ENCODE peak calls at places on chromosomes 3 and 15, in nine cellular contexts. O is Peyer's patch, Z is upper lobe of right lung, K is foreskin fibroblast, S is choroid plexus epithelial cell, R is body of pancreas, H is transverse colon, P is fibroblast of the aortic adventitia, B is adrenal gland. Y is an unnamed sample.

GRCh38 chr3:135007622-135008021 is 212.6 kb downstream of the EPHB1 start:
- DNase-seq in O (no peak), Z (no peak), K (no peak), S (peak), R (no peak), H (no peak), P (no peak), B (no peak), Y (no peak)

GRCh38 chr3:18440053-18440768 is 15.1 kb upstream of the SATB1 start:
- DNase-seq in O (no peak), Z (no peak), K (peak), S (no peak), R (no peak), H (no peak), P (no peak), B (no peak), Y (no peak)

GRCh38 chr3:63595221-63595620 is 57.3 kb upstream of the SNTN start:
- DNase-seq in O (no peak), Z (no peak), K (no peak), S (no peak), R (no peak), H (no peak), P (no peak), B (no peak), Y (no peak)

GRCh38 chr15:39629376-39629775 is 48.5 kb downstream of the THBS1 start:
- DNase-seq in O (peak), Z (no peak), K (no peak), S (peak), R (no peak), H (peak), P (no peak), B (no peak), Y (no peak)

GRCh38 chr3:30659270-30660127 is 53.1 kb downstream of the TGFBR2 start:
- DNase-seq in O (no peak), Z (no peak), K (peak), S (peak), R (no peak), H (no peak), P (peak), B (no peak), Y (peak)

GRCh38 chr15:98611031-98611430 is 37.3 kb upstream of the IGF1R start:
- DNase-seq in O (peak), Z (no peak), K (no peak), S (no peak), R (no peak), H (no peak), P (no peak), B (no peak), Y (no peak)

GRCh38 chr3:51382947-51383578 is 2.0 kb upstream of the MANF start:
- DNase-seq in O (peak), Z (no peak), K (no peak), S (no peak), R (no peak), H (no peak), P (no peak), B (no peak), Y (no peak)

GRCh38 chr15:67822537-67823370 is 2.6 kb upstream of the SKOR1 start:
- DNase-seq in O (no peak), Z (no peak), K (no peak), S (no peak), R (no peak), H (no peak), P (no peak), B (no peak), Y (no peak)

GRCh38 chr3:17643691-17644090 is 98.7 kb downstream of the TBC1D5 start:
- DNase-seq in O (no peak), Z (no peak), K (peak), S (peak), R (no peak), H (no peak), P (peak), B (no peak), Y (peak)

GRCh38 chr15:63054985-63055384 is 12.4 kb downstream of the TPM1 start:
- DNase-seq in O (no peak), Z (no peak), K (peak), S (no peak), R (no peak), H (no peak), P (no peak), B (no peak), Y (no peak)

GRCh38 chr3:131178710-131179375 is 152.2 kb downstream of the NEK11 start:
- DNase-seq in O (no peak), Z (no peak), K (no peak), S (no peak), R (no peak), H (no peak), P (no peak), B (peak), Y (no peak)

GRCh38 chr15:40468850-40469249 is 1.9 kb upstream of the CHST14 start:
- DNase-seq in O (no peak), Z (peak), K (no peak), S (no peak), R (no peak), H (no peak), P (no peak), B (no peak), Y (no peak)

GRCh38 chr3:125059488-125060245 is 3.9 kb upstream of the HEG1 start:
- DNase-seq in O (peak), Z (no peak), K (peak), S (peak), R (peak), H (no peak), P (peak), B (no peak), Y (no peak)

GRCh38 chr15:38894260-38894948 is 329.8 kb upstream of the RASGRP1 start:
- DNase-seq in O (no peak), Z (no peak), K (peak), S (peak), R (no peak), H (no peak), P (peak), B (no peak), Y (peak)

GRCh38 chr3:127464642-127465041 is 125.9 kb downstream of the TPRA1 start:
- DNase-seq in O (peak), Z (no peak), K (no peak), S (no peak), R (no peak), H (peak), P (no peak), B (no peak), Y (no peak)

GRCh38 chr15:85963262-85963760 is 116.4 kb upstream of the AGBL1 start:
- DNase-seq in O (no peak), Z (no peak), K (no peak), S (no peak), R (no peak), H (no peak), P (no peak), B (no peak), Y (no peak)

GRCh38 chr3:70832035-70832795 is 519.8 kb upstream of the MDFIC2 start:
- DNase-seq in O (no peak), Z (no peak), K (peak), S (peak), R (no peak), H (no peak), P (peak), B (peak), Y (peak)

GRCh38 chr3:148131990-148132638 is 565.6 kb upstream of the AGTR1 start:
- DNase-seq in O (no peak), Z (no peak), K (peak), S (peak), R (no peak), H (no peak), P (no peak), B (no peak), Y (no peak)

GRCh38 chr3:100395674-100396073 is 5.2 kb downstream of the TOMM70 start:
- DNase-seq in O (no peak), Z (no peak), K (no peak), S (no peak), R (no peak), H (no peak), P (no peak), B (no peak), Y (no peak)

GRCh38 chr3:137770821-137771399 is 6.8 kb downstream of the SOX14 start:
- DNase-seq in O (no peak), Z (no peak), K (peak), S (no peak), R (no peak), H (no peak), P (no peak), B (no peak), Y (no peak)

GRCh38 chr3:23041918-23042696 is 161.0 kb upstream of the UBE2E2 start:
- DNase-seq in O (no peak), Z (no peak), K (no peak), S (peak), R (no peak), H (no peak), P (peak), B (no peak), Y (no peak)

GRCh38 chr3:53109822-53110771 is 20.1 kb downstream of the RFT1 start:
- DNase-seq in O (peak), Z (peak), K (peak), S (peak), R (peak), H (peak), P (peak), B (peak), Y (no peak)

GRCh38 chr15:89199734-89200133 is 21.6 kb downstream of the RLBP1 start:
- DNase-seq in O (no peak), Z (no peak), K (no peak), S (no peak), R (no peak), H (no peak), P (no peak), B (no peak), Y (no peak)

GRCh38 chr15:93308026-93308670 is 219.1 kb upstream of the RGMA start:
- DNase-seq in O (no peak), Z (no peak), K (no peak), S (no peak), R (no peak), H (no peak), P (no peak), B (no peak), Y (no peak)

GRCh38 chr3:7508821-7509220 is 647.9 kb downstream of the GRM7 start:
- DNase-seq in O (no peak), Z (no peak), K (no peak), S (peak), R (no peak), H (no peak), P (peak), B (no peak), Y (no peak)

GRCh38 chr3:134737520-134737919 is 57.5 kb upstream of the EPHB1 start:
- DNase-seq in O (no peak), Z (no peak), K (no peak), S (no peak), R (no peak), H (no peak), P (no peak), B (no peak), Y (no peak)

GRCh38 chr3:112610121-112610520 is 30.8 kb downstream of the CCDC80 start:
- DNase-seq in O (no peak), Z (no peak), K (peak), S (peak), R (no peak), H (no peak), P (peak), B (no peak), Y (no peak)

GRCh38 chr15:44666208-44667038 is 3.0 kb upstream of the SPG11 start:
- DNase-seq in O (no peak), Z (no peak), K (no peak), S (no peak), R (no peak), H (no peak), P (no peak), B (no peak), Y (no peak)

GRCh38 chr3:120440762-120441161 is 10.0 kb downstream of the FSTL1 start:
- DNase-seq in O (no peak), Z (no peak), K (no peak), S (no peak), R (no peak), H (no peak), P (no peak), B (no peak), Y (no peak)

GRCh38 chr3:120437559-120437958 is 13.2 kb downstream of the FSTL1 start:
- DNase-seq in O (no peak), Z (no peak), K (no peak), S (no peak), R (no peak), H (no peak), P (no peak), B (no peak), Y (no peak)

GRCh38 chr3:120440001-120440703 is 10.6 kb downstream of the FSTL1 start:
- DNase-seq in O (no peak), Z (no peak), K (peak), S (no peak), R (no peak), H (no peak), P (no peak), B (no peak), Y (no peak)

GRCh38 chr3:120438216-120438615 is 12.6 kb downstream of the FSTL1 start:
- DNase-seq in O (no peak), Z (no peak), K (no peak), S (no peak), R (no peak), H (no peak), P (no peak), B (no peak), Y (no peak)

DNA sequence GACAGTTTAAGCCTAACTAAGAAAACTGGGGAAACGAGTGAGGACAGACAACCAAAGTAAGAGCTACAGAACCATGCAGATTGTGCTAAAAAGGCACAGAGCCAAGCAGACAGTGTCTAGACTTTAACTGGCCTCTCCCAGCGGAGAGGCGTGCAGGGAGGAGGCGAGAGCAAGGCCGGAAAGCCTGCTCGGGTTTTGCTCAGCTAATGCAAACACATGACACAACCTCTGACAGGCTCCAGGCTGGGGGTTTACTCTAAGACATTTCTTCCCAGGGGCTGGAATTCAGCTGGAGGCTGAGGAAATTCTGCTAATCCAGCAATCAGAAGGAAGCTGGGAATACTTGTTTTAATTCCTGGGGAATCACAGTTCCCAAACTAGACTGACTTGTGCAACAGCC is 11.8 kb downstream of the FSTL1 start:
- DNase-seq in O (no peak), Z (no peak), K (peak), S (peak), R (peak), H (peak), P (peak), B (peak), Y (no peak)
- H3K4me3 ChIP-seq in O (no peak), Z (no peak), K (no peak), S (no peak), R (no peak), H (no peak), P (no peak), B (no peak), Y (no peak)

GRCh38 chr15:45703670-45704328 is 69.0 kb downstream of the SQOR start:
- DNase-seq in O (no peak), Z (no peak), K (peak), S (peak), R (no peak), H (no peak), P (no peak), B (no peak), Y (no peak)

GRCh38 chr15:45705510-45706473 is 71.0 kb downstream of the SQOR start:
- DNase-seq in O (peak), Z (peak), K (peak), S (peak), R (peak), H (peak), P (peak), B (peak), Y (peak)

GRCh38 chr15:45702041-45702440 is 67.2 kb downstream of the SQOR start:
- DNase-seq in O (no peak), Z (no peak), K (no peak), S (no peak), R (peak), H (no peak), P (no peak), B (no peak), Y (no peak)

GRCh38 chr15:45701108-45701507 is 66.3 kb downstream of the SQOR start:
- DNase-seq in O (no peak), Z (no peak), K (no peak), S (no peak), R (no peak), H (no peak), P (no peak), B (no peak), Y (no peak)

GRCh38 chr15:45704329-45705249 is 69.8 kb downstream of the SQOR start:
- DNase-seq in O (peak), Z (peak), K (peak), S (peak), R (no peak), H (peak), P (peak), B (no peak), Y (no peak)
- TF ChIP-seq CTCF in O (no peak), Z (no peak), K (no peak), S (no peak), R (no peak), H (no peak), P (no peak), B (no peak), Y (no peak)

DNA sequence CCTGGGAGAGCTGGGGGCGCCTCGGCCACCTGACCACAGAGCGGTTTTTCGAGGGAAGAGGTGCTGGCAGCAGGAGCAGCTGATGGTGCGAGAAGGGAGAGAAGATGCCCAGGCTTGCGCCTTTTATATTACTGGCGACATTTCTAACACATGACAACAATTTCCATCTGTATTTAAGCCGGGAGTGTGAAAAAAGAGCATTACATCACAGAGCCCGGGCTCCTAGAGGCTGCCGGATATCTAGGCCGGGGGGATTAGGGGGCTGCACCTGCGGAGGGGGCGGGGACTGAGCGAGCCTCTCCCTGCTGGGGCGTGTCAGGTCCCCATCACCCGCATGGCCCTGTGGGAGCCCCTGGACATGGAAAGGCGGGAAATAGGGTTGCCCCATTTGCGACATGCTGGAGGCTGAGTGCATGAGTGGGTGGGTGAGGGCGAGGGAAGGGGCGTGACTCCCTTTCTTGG is 440.7 kb downstream of the MAGI1 start:
- DNase-seq in O (no peak), Z (no peak), K (peak), S (no peak), R (no peak), H (no peak), P (no peak), B (no peak), Y (no peak)
- H3K4me3 ChIP-seq in O (no peak), Z (no peak), K (peak), S (no peak), R (no peak), H (no peak), P (no peak), B (no peak), Y (peak)

DNA sequence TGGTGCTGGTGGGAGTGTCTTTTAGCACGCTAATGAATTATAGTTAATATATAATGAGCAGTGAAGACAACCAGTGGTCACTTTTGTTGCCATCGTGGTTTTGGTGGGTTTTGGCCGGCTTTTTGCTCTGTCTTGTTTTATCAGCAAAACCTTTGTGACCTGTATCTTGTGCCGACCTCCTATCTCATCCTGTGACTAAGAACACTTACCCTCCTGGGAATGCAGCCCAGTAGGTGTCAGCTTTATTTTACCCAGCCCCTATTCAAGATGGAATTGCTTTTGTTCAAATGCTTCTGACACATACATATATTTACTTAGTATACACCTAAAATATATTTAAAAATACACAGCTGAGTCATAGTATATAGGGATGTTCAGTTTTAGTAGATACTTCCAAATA is 770.3 kb downstream of the PDCD6IP start:
- DNase-seq in O (no peak), Z (no peak), K (no peak), S (no peak), R (no peak), H (no peak), P (no peak), B (no peak), Y (no peak)
- TF ChIP-seq CTCF in O (no peak), Z (no peak), K (no peak), S (no peak), R (no peak), H (no peak), P (no peak), B (no peak), Y (no peak)

Y was measured in AG04449.